ENCODE peak calls at places on chromosomes 11 and 22, in ten cellular contexts. One of them, this sample, is unnamed.
A peak's percentile ranks its signal among the peaks of the same experiment; 100 is the strongest.

GRCh38 chr11:122367809-122368231 is 251.8 kb upstream of the BLID start:
- DNase-seq in psoas muscle: no peak
- DNase-seq in foreskin fibroblast: peak; percentile 18
- DNase-seq in adrenal gland: peak; percentile 32
- DNase-seq in ELF-1: no peak
- DNase-seq in ovary: peak; percentile 44
- DNase-seq in cardiac muscle cell: peak; percentile 59
- DNase-seq in tibial nerve: peak; percentile 34
- DNase-seq in CD8-positive, alpha-beta T cell: no peak
- DNase-seq in transverse colon: no peak
- DNase-seq in this sample: no peak

GRCh38 chr11:118688851-118689502 is 9.5 kb upstream of the TREH start:
- DNase-seq in psoas muscle: no peak
- DNase-seq in foreskin fibroblast: no peak
- DNase-seq in adrenal gland: no peak
- DNase-seq in ELF-1: no peak
- DNase-seq in ovary: no peak
- DNase-seq in cardiac muscle cell: no peak
- DNase-seq in tibial nerve: no peak
- DNase-seq in CD8-positive, alpha-beta T cell: no peak
- DNase-seq in transverse colon: no peak
- DNase-seq in this sample: no peak

GRCh38 chr22:44698531-44699421 is 3.2 kb upstream of the PRR5 start:
- DNase-seq in psoas muscle: no peak
- DNase-seq in foreskin fibroblast: peak; percentile 78
- DNase-seq in adrenal gland: no peak
- DNase-seq in ELF-1: peak; percentile 95
- DNase-seq in ovary: peak; percentile 63
- DNase-seq in cardiac muscle cell: peak; percentile 93
- DNase-seq in tibial nerve: peak; percentile 66
- DNase-seq in CD8-positive, alpha-beta T cell: peak; percentile 14
- DNase-seq in transverse colon: no peak
- DNase-seq in this sample: no peak

GRCh38 chr11:130449996-130450419 is 1.6 kb downstream of the ADAMTS15 start:
- DNase-seq in psoas muscle: peak; percentile 82
- DNase-seq in foreskin fibroblast: peak; percentile 34
- DNase-seq in adrenal gland: peak; percentile 30
- DNase-seq in ELF-1: peak; percentile 94
- DNase-seq in ovary: peak; percentile 78
- DNase-seq in cardiac muscle cell: peak; percentile 94
- DNase-seq in tibial nerve: peak; percentile 81
- DNase-seq in CD8-positive, alpha-beta T cell: no peak
- DNase-seq in transverse colon: peak; percentile 77
- DNase-seq in this sample: peak; percentile 79

GRCh38 chr11:46719543-46720218 is 668 bp downstream of the F2 start:
- DNase-seq in psoas muscle: no peak
- DNase-seq in foreskin fibroblast: no peak
- DNase-seq in adrenal gland: no peak
- DNase-seq in ELF-1: no peak
- DNase-seq in ovary: no peak
- DNase-seq in cardiac muscle cell: no peak
- DNase-seq in tibial nerve: no peak
- DNase-seq in CD8-positive, alpha-beta T cell: no peak
- DNase-seq in transverse colon: no peak
- DNase-seq in this sample: no peak

GRCh38 chr11:67631427-67631826 is 1.7 kb upstream of the NUDT8 start:
- DNase-seq in psoas muscle: no peak
- DNase-seq in foreskin fibroblast: no peak
- DNase-seq in adrenal gland: no peak
- DNase-seq in ELF-1: no peak
- DNase-seq in ovary: peak; percentile 34
- DNase-seq in cardiac muscle cell: no peak
- DNase-seq in tibial nerve: no peak
- DNase-seq in CD8-positive, alpha-beta T cell: no peak
- DNase-seq in transverse colon: peak; percentile 51
- DNase-seq in this sample: no peak

GRCh38 chr11:127017482-127017881 is 16.9 kb upstream of the KIRREL3 start:
- DNase-seq in psoas muscle: no peak
- DNase-seq in foreskin fibroblast: peak; percentile 60
- DNase-seq in adrenal gland: no peak
- DNase-seq in ELF-1: peak; percentile 63
- DNase-seq in ovary: no peak
- DNase-seq in cardiac muscle cell: peak; percentile 51
- DNase-seq in tibial nerve: no peak
- DNase-seq in CD8-positive, alpha-beta T cell: no peak
- DNase-seq in transverse colon: no peak
- DNase-seq in this sample: no peak

GRCh38 chr11:109750964-109751363 is 329.0 kb downstream of the C11orf87 start:
- DNase-seq in psoas muscle: no peak
- DNase-seq in foreskin fibroblast: no peak
- DNase-seq in adrenal gland: no peak
- DNase-seq in ELF-1: no peak
- DNase-seq in ovary: no peak
- DNase-seq in cardiac muscle cell: no peak
- DNase-seq in tibial nerve: no peak
- DNase-seq in CD8-positive, alpha-beta T cell: no peak
- DNase-seq in transverse colon: no peak
- DNase-seq in this sample: no peak

GRCh38 chr11:127490896-127491295 is 490.3 kb upstream of the KIRREL3 start:
- DNase-seq in psoas muscle: no peak
- DNase-seq in foreskin fibroblast: no peak
- DNase-seq in adrenal gland: no peak
- DNase-seq in ELF-1: no peak
- DNase-seq in ovary: no peak
- DNase-seq in cardiac muscle cell: no peak
- DNase-seq in tibial nerve: no peak
- DNase-seq in CD8-positive, alpha-beta T cell: no peak
- DNase-seq in transverse colon: no peak
- DNase-seq in this sample: no peak

GRCh38 chr22:22001664-22002525 is 19.3 kb upstream of the TOP3B start:
- DNase-seq in psoas muscle: no peak
- DNase-seq in foreskin fibroblast: no peak
- DNase-seq in adrenal gland: no peak
- DNase-seq in ELF-1: no peak
- DNase-seq in ovary: no peak
- DNase-seq in cardiac muscle cell: no peak
- DNase-seq in tibial nerve: no peak
- DNase-seq in CD8-positive, alpha-beta T cell: no peak
- DNase-seq in transverse colon: no peak
- DNase-seq in this sample: no peak

GRCh38 chr22:44689173-44689572 is 12.8 kb upstream of the PRR5 start:
- DNase-seq in psoas muscle: no peak
- DNase-seq in foreskin fibroblast: no peak
- DNase-seq in adrenal gland: no peak
- DNase-seq in ELF-1: peak; percentile 87
- DNase-seq in ovary: no peak
- DNase-seq in cardiac muscle cell: no peak
- DNase-seq in tibial nerve: no peak
- DNase-seq in CD8-positive, alpha-beta T cell: peak; percentile 1
- DNase-seq in transverse colon: no peak
- DNase-seq in this sample: no peak

GRCh38 chr11:6405039-6405667 is 13.7 kb downstream of the APBB1 start:
- DNase-seq in psoas muscle: no peak
- DNase-seq in foreskin fibroblast: no peak
- DNase-seq in adrenal gland: no peak
- DNase-seq in ELF-1: peak; percentile 81
- DNase-seq in ovary: peak; percentile 52
- DNase-seq in cardiac muscle cell: peak; percentile 31
- DNase-seq in tibial nerve: no peak
- DNase-seq in CD8-positive, alpha-beta T cell: peak; percentile 42
- DNase-seq in transverse colon: no peak
- DNase-seq in this sample: peak; percentile 38

GRCh38 chr11:64644348-64645242 is 53.6 kb downstream of the SLC22A12 start:
- DNase-seq in psoas muscle: no peak
- DNase-seq in foreskin fibroblast: no peak
- DNase-seq in adrenal gland: no peak
- DNase-seq in ELF-1: peak; percentile 53
- DNase-seq in ovary: no peak
- DNase-seq in cardiac muscle cell: peak; percentile 21
- DNase-seq in tibial nerve: no peak
- DNase-seq in CD8-positive, alpha-beta T cell: no peak
- DNase-seq in transverse colon: no peak
- DNase-seq in this sample: no peak

GRCh38 chr11:68962527-68963250 is 18.1 kb downstream of the MRGPRD start:
- DNase-seq in psoas muscle: no peak
- DNase-seq in foreskin fibroblast: no peak
- DNase-seq in adrenal gland: no peak
- DNase-seq in ELF-1: no peak
- DNase-seq in ovary: no peak
- DNase-seq in cardiac muscle cell: no peak
- DNase-seq in tibial nerve: no peak
- DNase-seq in CD8-positive, alpha-beta T cell: peak; percentile 54
- DNase-seq in transverse colon: peak; percentile 7
- DNase-seq in this sample: no peak

GRCh38 chr11:122137081-122137793 is 21.2 kb upstream of the BLID start:
- DNase-seq in psoas muscle: no peak
- DNase-seq in foreskin fibroblast: peak; percentile 78
- DNase-seq in adrenal gland: no peak
- DNase-seq in ELF-1: no peak
- DNase-seq in ovary: no peak
- DNase-seq in cardiac muscle cell: peak; percentile 92
- DNase-seq in tibial nerve: no peak
- DNase-seq in CD8-positive, alpha-beta T cell: no peak
- DNase-seq in transverse colon: no peak
- DNase-seq in this sample: no peak

GRCh38 chr11:68379216-68379615 is 66.8 kb downstream of the LRP5 start:
- DNase-seq in psoas muscle: no peak
- DNase-seq in foreskin fibroblast: no peak
- DNase-seq in adrenal gland: no peak
- DNase-seq in ELF-1: peak; percentile 14
- DNase-seq in ovary: no peak
- DNase-seq in cardiac muscle cell: peak; percentile 25
- DNase-seq in tibial nerve: no peak
- DNase-seq in CD8-positive, alpha-beta T cell: no peak
- DNase-seq in transverse colon: no peak
- DNase-seq in this sample: no peak

GRCh38 chr11:78030429-78031325 is 7.6 kb upstream of the KCTD14 start:
- DNase-seq in psoas muscle: peak; percentile 28
- DNase-seq in foreskin fibroblast: peak; percentile 38
- DNase-seq in adrenal gland: peak; percentile 76
- DNase-seq in ELF-1: peak; percentile 77
- DNase-seq in ovary: no peak
- DNase-seq in cardiac muscle cell: peak; percentile 87
- DNase-seq in tibial nerve: peak; percentile 9
- DNase-seq in CD8-positive, alpha-beta T cell: no peak
- DNase-seq in transverse colon: peak; percentile 73
- DNase-seq in this sample: peak; percentile 89

GRCh38 chr11:134889832-134890231 is 477.8 kb upstream of the B3GAT1 start:
- DNase-seq in psoas muscle: no peak
- DNase-seq in foreskin fibroblast: no peak
- DNase-seq in adrenal gland: no peak
- DNase-seq in ELF-1: no peak
- DNase-seq in ovary: no peak
- DNase-seq in cardiac muscle cell: no peak
- DNase-seq in tibial nerve: no peak
- DNase-seq in CD8-positive, alpha-beta T cell: no peak
- DNase-seq in transverse colon: no peak
- DNase-seq in this sample: no peak

GRCh38 chr11:73854680-73855079 is 22.0 kb downstream of the COA4 start:
- DNase-seq in psoas muscle: no peak
- DNase-seq in foreskin fibroblast: no peak
- DNase-seq in adrenal gland: no peak
- DNase-seq in ELF-1: no peak
- DNase-seq in ovary: no peak
- DNase-seq in cardiac muscle cell: no peak
- DNase-seq in tibial nerve: no peak
- DNase-seq in CD8-positive, alpha-beta T cell: no peak
- DNase-seq in transverse colon: no peak
- DNase-seq in this sample: no peak

GRCh38 chr22:49349841-49350381 is 477.8 kb downstream of the BRD1 start:
- DNase-seq in psoas muscle: no peak
- DNase-seq in foreskin fibroblast: no peak
- DNase-seq in adrenal gland: no peak
- DNase-seq in ELF-1: no peak
- DNase-seq in ovary: no peak
- DNase-seq in cardiac muscle cell: no peak
- DNase-seq in tibial nerve: no peak
- DNase-seq in CD8-positive, alpha-beta T cell: no peak
- DNase-seq in transverse colon: no peak
- DNase-seq in this sample: no peak

GRCh38 chr11:83554896-83555295 is 268.7 kb upstream of the CCDC90B start:
- DNase-seq in psoas muscle: no peak
- DNase-seq in foreskin fibroblast: no peak
- DNase-seq in adrenal gland: no peak
- DNase-seq in ELF-1: no peak
- DNase-seq in ovary: no peak
- DNase-seq in cardiac muscle cell: no peak
- DNase-seq in tibial nerve: no peak
- DNase-seq in CD8-positive, alpha-beta T cell: no peak
- DNase-seq in transverse colon: no peak
- DNase-seq in this sample: no peak

GRCh38 chr11:135022430-135022829 is 610.4 kb upstream of the B3GAT1 start:
- DNase-seq in psoas muscle: no peak
- DNase-seq in foreskin fibroblast: no peak
- DNase-seq in adrenal gland: no peak
- DNase-seq in ELF-1: no peak
- DNase-seq in ovary: no peak
- DNase-seq in cardiac muscle cell: no peak
- DNase-seq in tibial nerve: no peak
- DNase-seq in CD8-positive, alpha-beta T cell: no peak
- DNase-seq in transverse colon: no peak
- DNase-seq in this sample: no peak

This sample was measured in stomach.